ENCODE peak calls at places on chromosomes 12 and 14, in nine cellular contexts. L, H, J, E, V, D, Y, M and C are unnamed samples. For H3K36me3 and H3K27me3, the result is how much of the 10 kb centered on the place peaks cover.

GRCh38 chr12:117284160-117284559 is 77.3 kb downstream of the NOS1 start:
- DNase-seq in L (no peak), H (no peak), J (no peak), E (no peak), V (no peak), D (peak), Y (no peak), M (no peak), C (no peak)

GRCh38 chr12:72264548-72265175 is 7.5 kb upstream of the TRHDE start:
- DNase-seq in L (no peak), H (no peak), J (no peak), E (no peak), V (no peak), D (peak), Y (peak), M (no peak), C (no peak)

GRCh38 chr14:22168092-22168955 is 420.7 kb downstream of the DAD1 start:
- DNase-seq in L (no peak), H (no peak), J (peak), E (no peak), V (no peak), D (no peak), Y (no peak), M (no peak), C (no peak)

GRCh38 chr12:77324763-77325468 is 259.5 kb upstream of the E2F7 start:
- DNase-seq in L (peak), H (no peak), J (no peak), E (peak), V (no peak), D (peak), Y (peak), M (peak), C (peak)

GRCh38 chr12:65638324-65638723 is 186.0 kb upstream of the HMGA2 start:
- DNase-seq in L (no peak), H (no peak), J (no peak), E (no peak), V (no peak), D (peak), Y (no peak), M (no peak), C (no peak)

GRCh38 chr14:61959348-61959747 is 197.1 kb downstream of the SNAPC1 start:
- DNase-seq in L (no peak), H (no peak), J (no peak), E (no peak), V (no peak), D (no peak), Y (no peak), M (no peak), C (no peak)

GRCh38 chr14:74959596-74960180 is 4.3 kb upstream of the PGF start:
- DNase-seq in L (no peak), H (no peak), J (no peak), E (no peak), V (no peak), D (no peak), Y (no peak), M (no peak), C (no peak)

GRCh38 chr12:47074757-47075156 is 4.7 kb upstream of the PCED1B start:
- DNase-seq in L (no peak), H (no peak), J (no peak), E (no peak), V (no peak), D (no peak), Y (no peak), M (no peak), C (no peak)

GRCh38 chr12:104604995-104605675 is 148.4 kb downstream of the CHST11 start:
- DNase-seq in L (no peak), H (peak), J (no peak), E (no peak), V (no peak), D (no peak), Y (no peak), M (peak), C (no peak)

GRCh38 chr14:56324831-56325230 is 206.6 kb downstream of the PELI2 start:
- DNase-seq in L (no peak), H (no peak), J (no peak), E (no peak), V (no peak), D (no peak), Y (no peak), M (no peak), C (no peak)

GRCh38 chr12:38155526-38156496 is 160.8 kb upstream of the ALG10B start:
- DNase-seq in L (no peak), H (no peak), J (no peak), E (no peak), V (no peak), D (no peak), Y (no peak), M (no peak), C (peak)

GRCh38 chr14:50272498-50272897 is 39.5 kb downstream of the L2HGDH start:
- DNase-seq in L (no peak), H (no peak), J (no peak), E (no peak), V (no peak), D (no peak), Y (no peak), M (no peak), C (no peak)

GRCh38 chr12:113103756-113104450 is 31.7 kb downstream of the RASAL1 start:
- DNase-seq in L (no peak), H (no peak), J (peak), E (no peak), V (no peak), D (no peak), Y (no peak), M (no peak), C (peak)

GRCh38 chr14:31170411-31170810 is 37.2 kb downstream of the HECTD1 start:
- DNase-seq in L (no peak), H (no peak), J (no peak), E (no peak), V (no peak), D (no peak), Y (no peak), M (no peak), C (no peak)

GRCh38 chr12:3333583-3333982 is 157.4 kb upstream of the PRMT8 start:
- DNase-seq in L (no peak), H (no peak), J (no peak), E (no peak), V (no peak), D (peak), Y (no peak), M (no peak), C (peak)

GRCh38 chr12:106739318-106739717 is 35.2 kb upstream of the RIC8B start:
- DNase-seq in L (no peak), H (no peak), J (no peak), E (no peak), V (no peak), D (no peak), Y (no peak), M (no peak), C (no peak)

GRCh38 chr12:2957816-2958431 is 1.3 kb upstream of the TEAD4 start:
- DNase-seq in L (no peak), H (no peak), J (no peak), E (no peak), V (no peak), D (no peak), Y (no peak), M (no peak), C (no peak)

GRCh38 chr12:64400041-64400440 is 4.2 kb upstream of the XPOT start:
- DNase-seq in L (no peak), H (no peak), J (no peak), E (no peak), V (no peak), D (no peak), Y (no peak), M (no peak), C (peak)

GRCh38 chr14:49982522-49982951 is 89.7 kb downstream of the ARF6 start:
- DNase-seq in L (no peak), H (no peak), J (no peak), E (no peak), V (no peak), D (no peak), Y (no peak), M (no peak), C (no peak)

GRCh38 chr12:83827860-83828259 is 1084.7 kb downstream of the SLC6A15 start:
- DNase-seq in L (no peak), H (no peak), J (no peak), E (no peak), V (no peak), D (peak), Y (no peak), M (no peak), C (no peak)

GRCh38 chr12:102421801-102422583 is 58.4 kb downstream of the IGF1 start:
- DNase-seq in L (no peak), H (no peak), J (no peak), E (no peak), V (no peak), D (no peak), Y (peak), M (no peak), C (no peak)

GRCh38 chr14:105155071-105155651 is 13.4 kb downstream of the JAG2 start:
- DNase-seq in L (no peak), H (no peak), J (no peak), E (no peak), V (no peak), D (no peak), Y (no peak), M (no peak), C (peak)

GRCh38 chr12:49428652-49429549 is 61.6 kb downstream of the SPATS2 start:
- DNase-seq in L (no peak), H (no peak), J (no peak), E (no peak), V (no peak), D (no peak), Y (peak), M (no peak), C (peak)

GRCh38 chr12:77007476-77007875 is 57.9 kb downstream of the E2F7 start:
- DNase-seq in L (no peak), H (no peak), J (no peak), E (no peak), V (no peak), D (no peak), Y (no peak), M (no peak), C (no peak)

GRCh38 chr12:105319691-105320209 is 10.7 kb upstream of the C12orf75 start:
- DNase-seq in L (no peak), H (no peak), J (peak), E (no peak), V (no peak), D (no peak), Y (no peak), M (no peak), C (no peak)

DNA sequence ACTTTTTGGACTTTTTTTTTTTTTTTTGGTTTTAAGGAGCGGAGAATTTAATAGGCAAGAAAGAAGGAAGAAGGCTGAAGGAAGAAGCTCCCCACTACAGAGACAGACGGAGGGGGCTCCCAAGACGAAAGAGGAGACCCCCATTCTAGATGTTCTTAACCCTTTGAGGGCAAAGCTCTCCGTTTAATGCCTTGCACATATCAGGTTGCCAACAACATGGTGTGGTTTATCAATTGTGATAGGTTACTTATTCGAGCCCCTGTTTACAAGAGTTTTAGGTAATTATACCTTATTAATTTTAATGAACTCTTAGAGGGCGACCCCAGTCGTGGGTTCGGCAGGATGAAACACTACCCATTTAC is 1.2 kb upstream of the FBXO33 start:
- DNase-seq in L (no peak), H (no peak), J (no peak), E (no peak), V (no peak), D (no peak), Y (no peak), M (no peak), C (no peak)
- H3K36me3 ChIP-seq in L (under half), H (under half), J (under half), E (under half), V (under half), D (under half), Y (under half), M (under half), C (under half)

GRCh38 chr12:5953835-5954586 is 9.0 kb upstream of the ANO2 start:
- DNase-seq in L (no peak), H (no peak), J (no peak), E (no peak), V (no peak), D (no peak), Y (no peak), M (no peak), C (no peak)

GRCh38 chr12:5948696-5949095 is 3.6 kb upstream of the ANO2 start:
- DNase-seq in L (no peak), H (no peak), J (no peak), E (no peak), V (no peak), D (no peak), Y (no peak), M (no peak), C (no peak)

GRCh38 chr12:5956987-5957386 is 11.9 kb upstream of the ANO2 start:
- DNase-seq in L (no peak), H (no peak), J (no peak), E (no peak), V (no peak), D (no peak), Y (no peak), M (no peak), C (no peak)

DNA sequence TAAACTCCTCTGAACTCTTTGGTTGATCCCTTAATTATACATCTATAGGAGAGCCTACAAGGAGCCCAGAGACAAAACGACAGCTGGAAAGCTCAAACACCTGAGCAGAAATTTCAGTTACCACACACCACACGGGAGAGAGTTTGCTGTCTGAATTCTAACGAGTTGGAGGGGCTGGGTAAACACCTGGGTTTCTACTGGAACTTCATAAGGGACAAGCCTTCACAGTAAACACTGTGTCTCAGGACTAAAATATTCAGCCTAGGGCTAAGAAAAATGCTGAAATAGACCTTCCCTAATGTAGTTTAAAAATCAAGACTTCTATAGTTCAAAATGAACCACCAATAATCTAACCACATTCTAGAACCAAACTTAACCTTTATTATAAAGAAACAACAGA is 9.6 kb upstream of the ANO2 start:
- DNase-seq in L (no peak), H (no peak), J (no peak), E (no peak), V (no peak), D (no peak), Y (peak), M (no peak), C (no peak)
- H3K4me3 ChIP-seq in L (no peak), H (no peak), J (no peak), E (no peak), V (no peak), D (no peak), Y (no peak), M (no peak), C (no peak)

GRCh38 chr14:72851660-72852059 is 42.2 kb downstream of the DPF3 start:
- DNase-seq in L (no peak), H (no peak), J (no peak), E (no peak), V (no peak), D (no peak), Y (no peak), M (no peak), C (no peak)

GRCh38 chr14:72847721-72848120 is 46.2 kb downstream of the DPF3 start:
- DNase-seq in L (no peak), H (no peak), J (no peak), E (no peak), V (no peak), D (no peak), Y (no peak), M (no peak), C (peak)

GRCh38 chr14:72852194-72852593 is 41.7 kb downstream of the DPF3 start:
- DNase-seq in L (no peak), H (no peak), J (no peak), E (no peak), V (no peak), D (no peak), Y (no peak), M (no peak), C (no peak)

GRCh38 chr14:72849222-72849621 is 44.7 kb downstream of the DPF3 start:
- DNase-seq in L (peak), H (no peak), J (no peak), E (no peak), V (no peak), D (no peak), Y (no peak), M (no peak), C (no peak)

DNA sequence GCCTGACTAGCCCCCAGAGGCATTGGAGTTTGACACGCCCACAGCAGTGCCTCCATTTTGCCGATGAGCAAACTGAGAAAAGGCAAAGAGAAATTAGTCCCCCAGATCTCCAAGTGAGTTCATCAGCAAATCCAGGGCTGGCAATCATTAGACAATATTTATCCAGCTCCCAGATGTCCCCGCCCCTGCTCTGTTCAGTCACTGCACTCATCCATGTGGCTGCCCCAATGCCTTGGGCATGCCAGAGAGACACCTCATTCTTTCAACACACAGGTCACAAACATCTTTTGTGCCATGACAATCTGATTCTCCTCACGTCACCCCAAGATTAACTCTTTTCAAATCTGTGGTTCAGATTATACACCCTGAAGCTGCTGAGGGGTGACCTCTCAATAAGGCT is 43.5 kb downstream of the DPF3 start:
- DNase-seq in L (no peak), H (no peak), J (no peak), E (no peak), V (no peak), D (no peak), Y (no peak), M (no peak), C (no peak)
- H3K27me3 ChIP-seq in L (under half), H (under half), J (under half), E (under half), V (under half), D (under half), Y (under half), M (under half), C (under half)

GRCh38 chr12:126482238-126482889 is 1417.1 kb downstream of the AACS start:
- DNase-seq in L (no peak), H (no peak), J (no peak), E (no peak), V (no peak), D (no peak), Y (no peak), M (no peak), C (no peak)

GRCh38 chr12:126488786-126489185 is 1423.6 kb downstream of the AACS start:
- DNase-seq in L (no peak), H (no peak), J (no peak), E (no peak), V (no peak), D (no peak), Y (no peak), M (no peak), C (no peak)

GRCh38 chr12:126483145-126484068 is 1418.2 kb downstream of the AACS start:
- DNase-seq in L (no peak), H (no peak), J (no peak), E (no peak), V (no peak), D (no peak), Y (no peak), M (no peak), C (no peak)

GRCh38 chr12:126492181-126492580 is 1426.9 kb downstream of the AACS start:
- DNase-seq in L (no peak), H (no peak), J (no peak), E (no peak), V (no peak), D (no peak), Y (no peak), M (no peak), C (no peak)

DNA sequence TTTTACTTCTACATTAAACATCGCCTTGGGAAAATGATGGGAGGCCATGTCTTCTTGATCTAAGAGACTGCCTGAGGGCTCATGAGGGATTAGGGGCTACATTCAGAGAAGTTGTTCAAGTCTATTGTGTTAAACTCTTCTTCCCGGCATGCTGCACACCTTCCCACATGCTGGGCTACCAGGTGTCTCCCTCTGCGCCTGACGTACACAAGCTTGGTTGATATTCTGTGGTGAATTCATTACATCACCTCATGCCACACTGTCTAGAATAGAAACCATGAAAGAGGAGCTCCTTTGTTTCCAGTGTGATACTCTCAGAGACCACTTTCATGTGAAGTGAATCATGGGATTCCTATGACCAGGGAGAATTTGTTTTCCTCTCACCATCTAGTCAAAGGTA is 1422.3 kb downstream of the AACS start:
- DNase-seq in L (no peak), H (no peak), J (no peak), E (no peak), V (no peak), D (no peak), Y (no peak), M (no peak), C (no peak)
- H3K36me3 ChIP-seq in L (under half), H (under half), J (under half), E (under half), V (under half), D (under half), Y (under half), M (under half), C (under half)

GRCh38 chr14:69615471-69616407 is 4.3 kb downstream of the SUSD6 start:
- DNase-seq in L (no peak), H (peak), J (peak), E (peak), V (no peak), D (no peak), Y (peak), M (peak), C (no peak)

GRCh38 chr14:69614592-69614991 is 3.2 kb downstream of the SUSD6 start:
- DNase-seq in L (no peak), H (peak), J (no peak), E (peak), V (no peak), D (no peak), Y (no peak), M (peak), C (no peak)

GRCh38 chr14:69617796-69618195 is 6.4 kb downstream of the SUSD6 start:
- DNase-seq in L (no peak), H (no peak), J (peak), E (no peak), V (no peak), D (no peak), Y (no peak), M (no peak), C (no peak)

GRCh38 chr14:69619007-69619406 is 7.6 kb downstream of the SUSD6 start:
- DNase-seq in L (no peak), H (no peak), J (no peak), E (no peak), V (no peak), D (no peak), Y (no peak), M (no peak), C (no peak)

DNA sequence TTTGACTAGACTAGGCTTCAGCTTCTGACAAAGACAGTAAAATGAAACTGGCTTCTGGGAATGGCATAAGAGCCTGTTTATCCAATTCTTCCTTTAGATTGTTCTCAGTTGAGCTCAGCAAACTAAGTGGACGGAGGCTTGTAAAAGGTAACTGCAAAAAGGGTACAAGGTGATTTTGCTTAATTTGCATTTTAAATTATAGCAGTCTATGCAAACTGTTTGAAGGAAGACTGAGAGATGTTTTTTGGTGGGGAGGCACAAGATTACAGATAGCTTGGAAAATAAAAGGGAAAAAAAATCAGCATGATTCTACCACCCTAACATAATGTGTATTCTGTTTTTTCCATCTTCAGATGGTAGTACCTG is 5.0 kb downstream of the SUSD6 start:
- DNase-seq in L (no peak), H (no peak), J (no peak), E (no peak), V (no peak), D (no peak), Y (no peak), M (no peak), C (no peak)
- H3K4me3 ChIP-seq in L (no peak), H (peak), J (peak), E (no peak), V (peak), D (no peak), Y (peak), M (no peak), C (no peak)